ENCODE peak calls at places on chromosomes 4 and X, in eight cellular contexts. L is HFFc6; N is activated CD4-positive, alpha-beta T cell treated with anti-CD3 and anti-CD28 coated beads, Interleukin-2, amount 50 U/mL, for 48 hours; P is colonic mucosa; X is ELF-1; A is lower leg skin; M is aorta; B is fibroblast of lung. C is an unnamed sample.

GRCh38 chr4:131609039-131609438 is 1540.1 kb upstream of the PCDH10 start:
- DNase-seq in L (no peak), N (no peak), P (no peak), X (no peak), A (no peak), M (no peak), B (no peak), C (no peak)

GRCh38 chr4:56348582-56348981 is 38.7 kb downstream of the AASDH start:
- DNase-seq in L (no peak), N (no peak), P (no peak), X (no peak), A (no peak), M (no peak), B (peak), C (no peak)

GRCh38 chr4:79395883-79396282 is 12.1 kb downstream of the GK2 start:
- DNase-seq in L (no peak), N (no peak), P (no peak), X (no peak), A (no peak), M (no peak), B (no peak), C (no peak)

GRCh38 chr4:63580796-63581475 is 828.3 kb downstream of the TECRL start:
- DNase-seq in L (no peak), N (no peak), P (no peak), X (no peak), A (no peak), M (no peak), B (no peak), C (no peak)

GRCh38 chrX:17544831-17545230 is 169.8 kb downstream of the NHS start:
- DNase-seq in L (no peak), N (no peak), P (no peak), X (no peak), A (no peak), M (no peak), B (no peak), C (no peak)

GRCh38 chr4:91829531-91829930 is 474.2 kb upstream of the GRID2 start:
- DNase-seq in L (no peak), N (no peak), P (no peak), X (no peak), A (no peak), M (no peak), B (peak), C (no peak)

GRCh38 chrX:55816023-55816422 is 98.5 kb downstream of the RRAGB start:
- DNase-seq in L (no peak), N (no peak), P (no peak), X (no peak), A (no peak), M (no peak), B (no peak), C (no peak)

GRCh38 chrX:20265726-20266681 is 705 bp downstream of the RPS6KA3 start:
- DNase-seq in L (peak), N (peak), P (peak), X (peak), A (no peak), M (peak), B (peak), C (peak)

GRCh38 chr4:127997534-127998388 is 32.6 kb downstream of the ABHD18 start:
- DNase-seq in L (peak), N (peak), P (no peak), X (no peak), A (no peak), M (no peak), B (peak), C (no peak)

GRCh38 chrX:106898462-106898861 is 4.7 kb downstream of the RIPPLY1 start:
- DNase-seq in L (peak), N (no peak), P (no peak), X (peak), A (no peak), M (no peak), B (peak), C (no peak)

GRCh38 chr4:57065730-57066482 is 44.3 kb downstream of the IGFBP7 start:
- DNase-seq in L (peak), N (no peak), P (no peak), X (no peak), A (no peak), M (no peak), B (peak), C (no peak)

GRCh38 chr4:110793381-110793801 is 170.5 kb upstream of the PITX2 start:
- DNase-seq in L (peak), N (no peak), P (no peak), X (no peak), A (no peak), M (no peak), B (peak), C (no peak)

GRCh38 chr4:22191565-22192301 is 243.2 kb upstream of the KCNIP4 start:
- DNase-seq in L (no peak), N (no peak), P (no peak), X (no peak), A (no peak), M (no peak), B (peak), C (no peak)

GRCh38 chr4:1873291-1873690 is 2.1 kb downstream of the NSD2 start:
- DNase-seq in L (no peak), N (no peak), P (no peak), X (no peak), A (no peak), M (no peak), B (peak), C (no peak)

GRCh38 chr4:64539234-64539849 is 130.1 kb upstream of the TECRL start:
- DNase-seq in L (peak), N (peak), P (peak), X (no peak), A (no peak), M (no peak), B (peak), C (no peak)

GRCh38 chr4:82201303-82201702 is 172.5 kb downstream of the HNRNPD start:
- DNase-seq in L (no peak), N (no peak), P (no peak), X (no peak), A (no peak), M (no peak), B (peak), C (no peak)

GRCh38 chr4:10092481-10093272 is 23.9 kb downstream of the WDR1 start:
- DNase-seq in L (no peak), N (no peak), P (no peak), X (no peak), A (no peak), M (peak), B (no peak), C (peak)

GRCh38 chrX:99939883-99940232 is 470.2 kb downstream of the PCDH19 start:
- DNase-seq in L (no peak), N (no peak), P (no peak), X (peak), A (no peak), M (no peak), B (no peak), C (no peak)

GRCh38 chr4:7971881-7972500 is 32.3 kb upstream of the AFAP1 start:
- DNase-seq in L (peak), N (peak), P (peak), X (peak), A (no peak), M (no peak), B (no peak), C (no peak)

GRCh38 chr4:23728393-23728792 is 161.5 kb downstream of the PPARGC1A start:
- DNase-seq in L (peak), N (no peak), P (no peak), X (no peak), A (no peak), M (no peak), B (peak), C (no peak)

GRCh38 chr4:55819634-55820033 is at the start of gene EXOC1L:
- DNase-seq in L (no peak), N (no peak), P (no peak), X (peak), A (no peak), M (no peak), B (peak), C (no peak)

GRCh38 chr4:81896936-81897335 is 425.2 kb upstream of the RASGEF1B start:
- DNase-seq in L (no peak), N (no peak), P (no peak), X (no peak), A (peak), M (no peak), B (no peak), C (no peak)

GRCh38 chr4:170589597-170590191 is 499.9 kb upstream of the AADAT start:
- DNase-seq in L (no peak), N (no peak), P (no peak), X (no peak), A (no peak), M (no peak), B (peak), C (no peak)

GRCh38 chr4:85500110-85500867 is 25.3 kb downstream of the ARHGAP24 start:
- DNase-seq in L (no peak), N (no peak), P (no peak), X (no peak), A (no peak), M (no peak), B (no peak), C (no peak)

GRCh38 chr4:105661028-105661427 is 47.5 kb downstream of the INTS12 start:
- DNase-seq in L (no peak), N (no peak), P (no peak), X (no peak), A (no peak), M (no peak), B (no peak), C (no peak)

GRCh38 chrX:50432760-50433377 is 37.8 kb downstream of the DGKK start:
- DNase-seq in L (no peak), N (no peak), P (no peak), X (peak), A (no peak), M (no peak), B (no peak), C (no peak)

GRCh38 chrX:100615015-100615414 is 21.6 kb downstream of the TSPAN6 start:
- DNase-seq in L (peak), N (no peak), P (peak), X (peak), A (no peak), M (no peak), B (peak), C (no peak)

GRCh38 chrX:108019382-108019857 is 25.4 kb upstream of the VSIG1 start:
- DNase-seq in L (no peak), N (no peak), P (no peak), X (no peak), A (no peak), M (no peak), B (no peak), C (no peak)

GRCh38 chr4:86558799-86559198 is 35.3 kb upstream of the PTPN13 start:
- DNase-seq in L (peak), N (no peak), P (no peak), X (no peak), A (no peak), M (no peak), B (no peak), C (no peak)

C was measured in psoas muscle.